ENCODE peak calls at places on chromosomes 6 and 20, in four cellular contexts. N, D, C and Y are unnamed samples.

GRCh38 chr6:37314117-37314802 is 39.5 kb upstream of the RNF8 start:
- DNase-seq in C (no peak), D (no peak), N (no peak), Y (no peak)

GRCh38 chr6:151131346-151131745 is 108.4 kb upstream of the AKAP12 start:
- DNase-seq in C (no peak), N (no peak), D (no peak), Y (no peak)

GRCh38 chr20:11676618-11677289 is 240.9 kb upstream of the BTBD3 start:
- DNase-seq in D (peak; percentile 36), N (no peak), C (peak; percentile 65), Y (no peak)

GRCh38 chr6:38215225-38215624 is 395.7 kb downstream of the ZFAND3 start:
- DNase-seq in N (no peak), C (no peak), D (no peak), Y (no peak)

GRCh38 chr20:3209023-3209945 is at the start of gene ITPA:
- DNase-seq in C (peak; percentile 58), D (peak; percentile 44), N (peak; percentile 76), Y (peak; percentile 79)

GRCh38 chr6:106997392-106998257 is 23.1 kb upstream of the CD24 start:
- DNase-seq in C (peak; percentile 66), D (peak; percentile 65), N (peak; percentile 57), Y (peak; percentile 54)

GRCh38 chr6:157762636-157763035 is 60.4 kb upstream of the SNX9 start:
- DNase-seq in N (no peak), C (peak; percentile 21), D (no peak), Y (no peak)

GRCh38 chr6:154805288-154805911 is 72.2 kb downstream of the SCAF8 start:
- DNase-seq in D (peak; percentile 24), C (peak; percentile 52), N (no peak), Y (no peak)

GRCh38 chr20:21022925-21023324 is 83.2 kb downstream of the LINC00237 start:
- DNase-seq in D (no peak), N (no peak), C (no peak), Y (no peak)

GRCh38 chr20:48124960-48125359 is 339.7 kb upstream of the SULF2 start:
- DNase-seq in C (no peak), D (no peak), N (no peak), Y (no peak)

GRCh38 chr6:90463874-90464273 is 123.0 kb downstream of the MAP3K7 start:
- DNase-seq in N (no peak), D (no peak), C (no peak), Y (no peak)

GRCh38 chr6:10963113-10963512 is 76.3 kb downstream of the SYCP2L start:
- DNase-seq in D (no peak), C (no peak), N (no peak), Y (no peak)

GRCh38 chr6:15329154-15329781 is 83.4 kb downstream of the JARID2 start:
- DNase-seq in D (peak; percentile 36), N (no peak), C (no peak), Y (no peak)

GRCh38 chr6:40328376-40328987 is 258.7 kb downstream of the LRFN2 start:
- DNase-seq in C (peak; percentile 10), N (peak; percentile 25), D (peak; percentile 19), Y (no peak)

GRCh38 chr20:63863798-63864544 is 1.1 kb upstream of the TPD52L2 start:
- DNase-seq in N (peak; percentile 90), D (peak; percentile 88), C (peak; percentile 85), Y (peak; percentile 90)

GRCh38 chr20:63863021-63863797 is 1.9 kb upstream of the TPD52L2 start:
- DNase-seq in D (no peak), C (no peak), N (no peak), Y (no peak)

GRCh38 chr20:63864545-63864977 is 509 bp upstream of the TPD52L2 start:
- DNase-seq in D (no peak), C (no peak), N (no peak), Y (no peak)

GRCh38 chr20:63861981-63862901 is 943 bp downstream of the ABHD16B start:
- DNase-seq in C (no peak), D (no peak), N (no peak), Y (no peak)

DNA sequence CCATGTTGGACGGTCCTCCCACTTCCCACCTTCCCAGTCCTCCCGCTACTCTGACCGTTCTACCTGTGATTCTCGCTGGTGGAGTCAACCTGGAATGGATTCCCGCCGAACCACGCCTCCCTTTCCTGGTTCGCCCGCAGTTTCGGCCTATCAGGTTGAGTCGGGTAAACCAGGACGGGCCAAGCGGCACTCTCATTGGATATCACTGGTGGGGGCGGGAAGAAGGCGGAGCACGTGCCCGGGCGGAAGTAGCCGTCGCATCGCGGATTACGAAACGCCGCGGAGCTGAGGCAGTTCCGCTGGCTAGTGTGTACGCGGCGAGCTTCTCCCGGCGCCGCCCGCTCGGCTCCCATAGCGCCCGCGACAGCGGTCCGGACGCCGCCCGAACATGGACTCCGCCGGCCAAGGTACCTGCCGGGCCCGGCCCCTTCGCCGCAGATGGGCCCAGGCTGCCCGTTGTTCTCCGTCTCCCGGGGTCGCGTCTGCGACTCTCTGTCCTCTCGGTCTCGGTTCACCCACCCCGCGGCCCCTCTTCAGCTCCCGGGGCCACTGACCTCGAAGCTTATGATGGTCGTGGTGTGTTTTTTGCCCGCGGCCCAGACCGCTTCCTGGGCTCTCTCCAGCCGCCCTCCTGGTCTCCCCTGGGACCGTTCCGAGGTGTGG is at the start of gene TPD52L2:
- DNase-seq in N (peak; percentile 96), C (peak; percentile 99), D (peak; percentile 100), Y (peak; percentile 96)
- TF ChIP-seq POLR2A in N (peak; percentile 83), C (peak; percentile 68), D (peak; percentile 89), Y (peak; percentile 96)

GRCh38 chr6:134169881-134170486 is 117.6 kb upstream of the SLC2A12 start:
- DNase-seq in D (peak; percentile 51), N (no peak), C (no peak), Y (no peak)
- TF ChIP-seq POLR2A in D (no peak), N (no peak), C (no peak), Y (no peak)

DNA sequence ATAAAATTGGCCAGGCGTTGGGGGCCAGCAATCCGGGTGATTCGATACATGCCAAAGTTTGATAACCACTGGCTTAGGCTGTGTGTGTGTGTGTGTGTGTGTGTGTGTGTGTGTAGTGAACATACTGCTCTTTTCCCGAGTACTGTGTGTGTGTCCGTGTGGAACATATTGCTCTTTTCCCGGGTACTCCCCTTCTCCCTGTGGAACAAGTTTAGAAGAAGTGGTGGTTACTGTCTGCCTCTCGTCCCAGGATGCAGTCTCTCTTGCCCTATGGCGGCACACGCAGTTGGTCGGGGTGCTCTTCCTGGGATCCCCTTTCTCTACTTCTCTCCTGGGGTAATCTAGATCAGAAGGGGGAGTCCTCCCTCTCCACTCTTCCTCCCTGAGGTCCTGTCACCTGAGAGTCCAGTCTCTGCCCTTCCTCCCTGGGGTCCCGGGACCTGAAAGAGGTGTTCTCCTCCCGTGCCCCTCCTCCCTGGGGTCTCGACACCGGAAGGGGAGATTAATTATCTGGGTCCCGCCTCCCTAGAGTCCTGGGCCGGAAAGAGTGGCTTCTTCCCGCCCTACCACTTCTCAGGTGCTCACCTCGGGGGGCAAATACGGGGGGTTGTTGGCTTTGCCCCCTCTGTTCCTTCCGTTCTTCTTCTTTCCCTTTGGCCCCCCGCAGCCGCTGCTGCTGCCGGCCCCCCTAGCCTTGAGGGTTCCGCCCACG is 516 bp downstream of the GTPBP2 start:
- DNase-seq in N (peak; percentile 56), D (peak; percentile 53), C (peak; percentile 36), Y (peak; percentile 53)
- TF ChIP-seq POLR2A in N (peak; percentile 35), D (peak; percentile 7), C (no peak), Y (peak; percentile 4)

GRCh38 chr6:87155920-87156600 is 695 bp downstream of the ZNF292 start:
- DNase-seq in C (peak; percentile 32), D (peak; percentile 63), N (no peak), Y (no peak)

GRCh38 chr6:87155272-87155919 is at the start of gene ZNF292:
- DNase-seq in C (peak; percentile 95), N (peak; percentile 78), D (peak; percentile 97), Y (peak; percentile 81)

GRCh38 chr6:87151786-87152527 is 3.4 kb upstream of the ZNF292 start:
- DNase-seq in N (peak; percentile 38), D (peak; percentile 65), C (no peak), Y (peak; percentile 42)

GRCh38 chr6:87152528-87152950 is 2.8 kb upstream of the ZNF292 start:
- DNase-seq in N (no peak), D (no peak), C (no peak), Y (no peak)

GRCh38 chr6:87154641-87155271 is 609 bp upstream of the ZNF292 start:
- DNase-seq in C (peak; percentile 71), N (peak; percentile 56), D (peak; percentile 70), Y (peak; percentile 46)
- TF ChIP-seq POLR2A in C (peak; percentile 48), N (peak; percentile 78), D (peak; percentile 18), Y (peak; percentile 80)

GRCh38 chr6:7312616-7313504 is at the start of gene SSR1:
- DNase-seq in D (peak; percentile 99), C (peak; percentile 93), N (peak; percentile 98), Y (peak; percentile 97)
- TF ChIP-seq POLR2A in D (peak; percentile 63), C (peak; percentile 68), N (peak; percentile 88), Y (peak; percentile 91)

GRCh38 chr20:10672579-10673127 is 1.1 kb downstream of the JAG1 start:
- DNase-seq in D (peak; percentile 68), N (no peak), C (no peak), Y (peak; percentile 23)
- TF ChIP-seq POLR2A in D (no peak), N (no peak), C (no peak), Y (no peak)

GRCh38 chr6:41515995-41516394 is 30.2 kb upstream of the FOXP4 start:
- DNase-seq in N (no peak), D (no peak), C (no peak), Y (no peak)
- TF ChIP-seq POLR2A in N (no peak), D (no peak), C (no peak), Y (no peak)

DNA sequence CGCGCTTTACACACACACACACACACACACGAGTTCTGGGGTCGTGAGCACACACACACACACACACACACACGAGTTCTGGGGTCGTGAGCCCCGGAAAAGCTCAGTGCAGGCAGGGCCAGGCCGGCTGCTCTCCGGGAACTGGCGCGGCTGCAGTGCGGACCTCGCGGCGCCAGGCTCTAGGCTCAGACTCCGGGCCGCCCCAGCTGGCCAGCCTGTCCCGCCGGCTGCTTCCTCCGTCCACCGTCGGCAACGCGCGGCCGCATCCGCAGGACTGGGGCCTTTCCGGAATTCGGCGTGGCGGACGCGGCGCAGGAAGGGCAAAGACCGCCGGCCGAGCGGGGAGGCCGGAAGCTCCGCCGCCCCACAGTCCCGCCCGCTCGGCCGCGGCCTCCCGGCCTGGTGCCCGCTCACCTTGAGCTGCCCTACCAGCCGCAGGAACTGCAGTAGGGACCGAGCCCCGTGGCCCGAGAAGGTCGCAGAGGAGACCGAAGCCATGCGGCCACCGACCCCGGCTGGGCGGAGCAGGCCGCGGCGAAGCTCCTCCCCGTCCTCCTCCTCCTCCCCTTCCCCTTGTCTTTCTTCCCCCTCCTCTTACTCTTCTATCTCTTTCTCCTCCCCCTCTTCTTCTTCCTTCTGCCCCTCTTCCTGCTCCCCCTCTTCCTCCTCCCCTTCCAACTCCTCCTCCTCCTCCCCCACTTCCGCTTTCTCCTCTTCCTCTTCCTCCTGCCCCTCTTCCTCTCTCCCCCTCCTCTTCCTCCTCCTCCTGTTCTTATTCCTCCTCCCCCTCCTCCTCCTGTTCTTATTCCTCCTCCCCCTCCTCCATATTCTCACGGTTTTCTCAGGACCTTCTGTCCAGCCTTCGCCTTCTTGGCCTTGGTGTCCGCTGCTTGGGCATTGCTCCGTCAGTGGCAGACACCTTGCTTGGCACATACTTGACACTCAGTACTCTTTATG is at the start of gene HDDC2:
- DNase-seq in C (peak; percentile 60), D (peak; percentile 78), N (peak; percentile 49), Y (peak; percentile 57)
- TF ChIP-seq POLR2A in C (peak; percentile 77), D (peak; percentile 46), N (peak; percentile 79), Y (peak; percentile 87)

GRCh38 chr20:50415516-50416268 is 94.5 kb upstream of the PTPN1 start:
- DNase-seq in N (no peak), D (peak; percentile 100), C (peak; percentile 87), Y (no peak)
- TF ChIP-seq POLR2A in N (no peak), D (peak; percentile 74), C (no peak), Y (no peak)

GRCh38 chr20:38033330-38034107 is at the start of the genes RPRD1B and TTI1:
- DNase-seq in C (peak; percentile 90), N (peak; percentile 83), D (peak; percentile 90), Y (peak; percentile 78)
- TF ChIP-seq POLR2A in C (peak; percentile 56), N (peak; percentile 77), D (peak; percentile 15), Y (peak; percentile 85)